ENCODE peak calls at places on chromosome 13, in seven cellular contexts. W is neural crest cell; T is kidney tubule cell; G is stimulated activated CD8-positive, alpha-beta memory T cell treated with anti-CD3 and anti-CD28 coated beads, Interleukin-4, amount 100 ng/mL, for 1 hour; E is retinal pigment epithelial cell; M is EL; P is HEK293T. I is an unnamed sample.
A peak's percentile ranks its signal among the peaks of the same experiment; 100 is the strongest.

GRCh38 chr13:112623051-112623711 is 35.2 kb upstream of the TUBGCP3 start:
- DNase-seq in W (no peak), T (no peak), G (no peak), E (no peak), M (no peak), P (no peak), I (no peak)

GRCh38 chr13:76029088-76029487 is 393.0 kb downstream of the LMO7 start:
- DNase-seq in W (no peak), T (no peak), G (no peak), E (no peak), M (no peak), P (no peak), I (no peak)

GRCh38 chr13:110551284-110551683 is 10.2 kb downstream of the RAB20 start:
- DNase-seq in W (no peak), T (no peak), G (no peak), E (no peak), M (no peak), P (no peak), I (no peak)

GRCh38 chr13:109673477-109673876 is 112.9 kb downstream of the IRS2 start:
- DNase-seq in W (no peak), T (no peak), G (no peak), E (no peak), M (no peak), P (no peak), I (no peak)

GRCh38 chr13:102707465-102707864 is 12.6 kb upstream of the METTL21C start:
- DNase-seq in W (no peak), T (peak; percentile 91), G (no peak), E (peak; percentile 82), M (peak; percentile 93), P (no peak), I (peak; percentile 84)

GRCh38 chr13:23378009-23378632 is 55.4 kb downstream of the SACS start:
- DNase-seq in W (no peak), T (peak; percentile 97), G (no peak), E (peak; percentile 89), M (peak; percentile 98), P (no peak), I (peak; percentile 91)

GRCh38 chr13:22451345-22451744 is 729.4 kb upstream of the SGCG start:
- DNase-seq in W (peak; percentile 50), T (peak; percentile 15), G (no peak), E (peak; percentile 65), M (no peak), P (no peak), I (no peak)

GRCh38 chr13:19056355-19056880 is 125.2 kb downstream of the TUBA3C start:
- DNase-seq in W (no peak), T (no peak), G (no peak), E (no peak), M (no peak), P (no peak), I (no peak)

GRCh38 chr13:43963726-43964125 is 84.0 kb downstream of the LACC1 start:
- DNase-seq in W (no peak), T (no peak), G (no peak), E (no peak), M (no peak), P (peak; percentile 24), I (no peak)

GRCh38 chr13:20512042-20512683 is 13.5 kb downstream of the CRYL1 start:
- DNase-seq in W (peak; percentile 17), T (peak; percentile 39), G (no peak), E (no peak), M (peak; percentile 9), P (no peak), I (no peak)

GRCh38 chr13:73683746-73684145 is 450.5 kb downstream of the KLF12 start:
- DNase-seq in W (no peak), T (no peak), G (no peak), E (no peak), M (no peak), P (no peak), I (no peak)

GRCh38 chr13:27147530-27148170 is 24.0 kb downstream of the USP12 start:
- DNase-seq in W (no peak), T (peak; percentile 51), G (no peak), E (no peak), M (no peak), P (no peak), I (peak; percentile 17)

GRCh38 chr13:104315606-104316005 is 1249.4 kb upstream of the SLC10A2 start:
- DNase-seq in W (no peak), T (peak; percentile 99), G (no peak), E (peak; percentile 85), M (peak; percentile 73), P (no peak), I (peak; percentile 97)

GRCh38 chr13:94061316-94061715 is 418.2 kb downstream of the DCT start:
- DNase-seq in W (no peak), T (peak; percentile 74), G (no peak), E (no peak), M (peak; percentile 73), P (no peak), I (peak; percentile 24)

GRCh38 chr13:49022472-49023144 is 46.9 kb downstream of the FNDC3A start:
- DNase-seq in W (no peak), T (peak; percentile 37), G (no peak), E (no peak), M (peak; percentile 53), P (no peak), I (peak; percentile 47)

GRCh38 chr13:86567119-86567518 is 767.9 kb upstream of the SLITRK6 start:
- DNase-seq in W (no peak), T (no peak), G (no peak), E (no peak), M (no peak), P (peak; percentile 25), I (no peak)

GRCh38 chr13:95523598-95523997 is 28.9 kb upstream of the CLDN10 start:
- DNase-seq in W (no peak), T (no peak), G (no peak), E (no peak), M (no peak), P (no peak), I (no peak)

GRCh38 chr13:114026128-114026880 is 52.4 kb upstream of the C13orf46 start:
- DNase-seq in W (no peak), T (no peak), G (no peak), E (no peak), M (no peak), P (no peak), I (no peak)

GRCh38 chr13:37681295-37682032 is 82.9 kb upstream of the POSTN start:
- DNase-seq in W (no peak), T (no peak), G (no peak), E (peak; percentile 40), M (peak; percentile 59), P (no peak), I (no peak)

GRCh38 chr13:113804017-113804702 is 45.1 kb downstream of the TMEM255B start:
- DNase-seq in W (no peak), T (no peak), G (no peak), E (no peak), M (no peak), P (no peak), I (no peak)

GRCh38 chr13:106987435-106987800 is 419.5 kb upstream of the ARGLU1 start:
- DNase-seq in W (no peak), T (no peak), G (no peak), E (no peak), M (no peak), P (no peak), I (no peak)

GRCh38 chr13:109682534-109683244 is 103.7 kb downstream of the IRS2 start:
- DNase-seq in W (no peak), T (no peak), G (no peak), E (no peak), M (no peak), P (no peak), I (no peak)

GRCh38 chr13:24135674-24136300 is 24.7 kb upstream of the SPATA13 start:
- DNase-seq in W (no peak), T (peak; percentile 13), G (no peak), E (peak; percentile 63), M (peak; percentile 52), P (no peak), I (peak; percentile 4)

GRCh38 chr13:30173301-30173605 is 134.1 kb downstream of the KATNAL1 start:
- DNase-seq in W (no peak), T (no peak), G (no peak), E (no peak), M (no peak), P (no peak), I (no peak)

GRCh38 chr13:45194081-45194939 is 6.5 kb downstream of the KCTD4 start:
- DNase-seq in W (no peak), T (peak; percentile 80), G (no peak), E (no peak), M (no peak), P (no peak), I (peak; percentile 63)

GRCh38 chr13:113420833-113421600 is 32.3 kb downstream of the ADPRHL1 start:
- DNase-seq in W (no peak), T (no peak), G (no peak), E (no peak), M (no peak), P (no peak), I (no peak)

GRCh38 chr13:83780201-83780600 is 102.1 kb downstream of the SLITRK1 start:
- DNase-seq in W (no peak), T (peak; percentile 13), G (no peak), E (no peak), M (peak; percentile 3), P (peak; percentile 62), I (peak; percentile 7)

GRCh38 chr13:111413407-111414187 is 93.2 kb downstream of the TEX29 start:
- DNase-seq in W (no peak), T (no peak), G (no peak), E (no peak), M (no peak), P (no peak), I (no peak)

GRCh38 chr13:112603641-112604220 is 15.8 kb upstream of the TUBGCP3 start:
- DNase-seq in W (no peak), T (no peak), G (no peak), E (no peak), M (peak; percentile 58), P (no peak), I (no peak)

GRCh38 chr13:99065250-99066015 is 87.6 kb upstream of the DOCK9 start:
- DNase-seq in W (no peak), T (no peak), G (no peak), E (no peak), M (no peak), P (no peak), I (no peak)

GRCh38 chr13:26987614-26988013 is 184.0 kb downstream of the USP12 start:
- DNase-seq in W (no peak), T (no peak), G (no peak), E (no peak), M (no peak), P (no peak), I (no peak)

GRCh38 chr13:34591801-34592454 is 350.1 kb upstream of the NBEA start:
- DNase-seq in W (no peak), T (no peak), G (no peak), E (no peak), M (no peak), P (no peak), I (no peak)

GRCh38 chr13:52651880-52652169 is 811 bp upstream of the SUGT1 start:
- DNase-seq in W (no peak), T (no peak), G (no peak), E (no peak), M (no peak), P (no peak), I (no peak)

GRCh38 chr13:97012251-97013048 is 18.2 kb upstream of the OXGR1 start:
- DNase-seq in W (no peak), T (no peak), G (no peak), E (no peak), M (no peak), P (no peak), I (no peak)

GRCh38 chr13:97408938-97409337 is 25.0 kb upstream of the RAP2A start:
- DNase-seq in W (no peak), T (no peak), G (no peak), E (no peak), M (no peak), P (no peak), I (no peak)

I was measured in RCC 7860.